ENCODE peak calls at places on chromosomes 12 and 14, in five cellular contexts. One of them, this sample, is unnamed.

GRCh38 chr14:83827383-83827782 is 1702.6 kb upstream of the FLRT2 start:
- DNase-seq in HCT116: no peak
- DNase-seq in ovary: no peak
- DNase-seq in right atrium auricular region: no peak
- DNase-seq in SJSA1: no peak
- DNase-seq in this sample: no peak

GRCh38 chr14:58082011-58082410 is 70.0 kb downstream of the ARMH4 start:
- DNase-seq in HCT116: no peak
- DNase-seq in ovary: no peak
- DNase-seq in right atrium auricular region: no peak
- DNase-seq in SJSA1: no peak
- DNase-seq in this sample: no peak

GRCh38 chr14:79515158-79515557 is 696.1 kb downstream of the DIO2 start:
- DNase-seq in HCT116: no peak
- DNase-seq in ovary: no peak
- DNase-seq in right atrium auricular region: no peak
- DNase-seq in SJSA1: no peak
- DNase-seq in this sample: no peak

GRCh38 chr14:59306775-59307174 is 118.3 kb downstream of the DAAM1 start:
- DNase-seq in HCT116: no peak
- DNase-seq in ovary: no peak
- DNase-seq in right atrium auricular region: no peak
- DNase-seq in SJSA1: peak; percentile 53
- DNase-seq in this sample: no peak

GRCh38 chr14:53551862-53552261 is 398.7 kb upstream of the DDHD1 start:
- DNase-seq in HCT116: no peak
- DNase-seq in ovary: no peak
- DNase-seq in right atrium auricular region: no peak
- DNase-seq in SJSA1: no peak
- DNase-seq in this sample: no peak

GRCh38 chr14:23445773-23446172 is 10.3 kb upstream of the MYH7 start:
- DNase-seq in HCT116: no peak
- DNase-seq in ovary: no peak
- DNase-seq in right atrium auricular region: peak; percentile 43
- DNase-seq in SJSA1: no peak
- DNase-seq in this sample: no peak

GRCh38 chr14:68363841-68364711 is 428.8 kb downstream of the ZFP36L1 start:
- DNase-seq in HCT116: no peak
- DNase-seq in ovary: peak; percentile 44
- DNase-seq in right atrium auricular region: no peak
- DNase-seq in SJSA1: peak; percentile 47
- DNase-seq in this sample: peak; percentile 69

GRCh38 chr12:115763982-115764621 is 513.4 kb downstream of the MED13L start:
- DNase-seq in HCT116: no peak
- DNase-seq in ovary: no peak
- DNase-seq in right atrium auricular region: no peak
- DNase-seq in SJSA1: no peak
- DNase-seq in this sample: no peak

GRCh38 chr12:32437095-32437515 is 37.7 kb downstream of the FGD4 start:
- DNase-seq in HCT116: peak; percentile 32
- DNase-seq in ovary: peak; percentile 13
- DNase-seq in right atrium auricular region: no peak
- DNase-seq in SJSA1: peak; percentile 93
- DNase-seq in this sample: no peak

GRCh38 chr12:104494816-104495158 is 38.0 kb downstream of the CHST11 start:
- DNase-seq in HCT116: no peak
- DNase-seq in ovary: no peak
- DNase-seq in right atrium auricular region: no peak
- DNase-seq in SJSA1: no peak
- DNase-seq in this sample: no peak

GRCh38 chr12:109277899-109278762 is 31.0 kb downstream of the FOXN4 start:
- DNase-seq in HCT116: no peak
- DNase-seq in ovary: no peak
- DNase-seq in right atrium auricular region: no peak
- DNase-seq in SJSA1: no peak
- DNase-seq in this sample: no peak

GRCh38 chr14:79011091-79011919 is 841.1 kb downstream of the NRXN3 start:
- DNase-seq in HCT116: no peak
- DNase-seq in ovary: no peak
- DNase-seq in right atrium auricular region: no peak
- DNase-seq in SJSA1: peak; percentile 82
- DNase-seq in this sample: no peak

GRCh38 chr14:66359500-66359899 is 126.7 kb upstream of the CCDC196 start:
- DNase-seq in HCT116: peak; percentile 64
- DNase-seq in ovary: no peak
- DNase-seq in right atrium auricular region: no peak
- DNase-seq in SJSA1: peak; percentile 16
- DNase-seq in this sample: no peak

GRCh38 chr12:126974779-126975178 is 1292.2 kb upstream of the TMEM132C start:
- DNase-seq in HCT116: no peak
- DNase-seq in ovary: no peak
- DNase-seq in right atrium auricular region: no peak
- DNase-seq in SJSA1: no peak
- DNase-seq in this sample: no peak

GRCh38 chr12:69476276-69477017 is 6.3 kb downstream of the FRS2 start:
- DNase-seq in HCT116: no peak
- DNase-seq in ovary: no peak
- DNase-seq in right atrium auricular region: no peak
- DNase-seq in SJSA1: no peak
- DNase-seq in this sample: no peak

GRCh38 chr14:35374273-35374681 is 30.3 kb downstream of the NFKBIA start:
- DNase-seq in HCT116: peak; percentile 35
- DNase-seq in ovary: no peak
- DNase-seq in right atrium auricular region: peak; percentile 79
- DNase-seq in SJSA1: peak; percentile 39
- DNase-seq in this sample: no peak

GRCh38 chr12:1504304-1505150 is 89.9 kb downstream of the FBXL14 start:
- DNase-seq in HCT116: no peak
- DNase-seq in ovary: no peak
- DNase-seq in right atrium auricular region: no peak
- DNase-seq in SJSA1: no peak
- DNase-seq in this sample: no peak

GRCh38 chr12:31011746-31012567 is 61.7 kb upstream of the DDX11 start:
- DNase-seq in HCT116: no peak
- DNase-seq in ovary: no peak
- DNase-seq in right atrium auricular region: no peak
- DNase-seq in SJSA1: no peak
- DNase-seq in this sample: peak; percentile 26

GRCh38 chr12:24861751-24862575 is 86.9 kb downstream of the BCAT1 start:
- DNase-seq in HCT116: no peak
- DNase-seq in ovary: no peak
- DNase-seq in right atrium auricular region: no peak
- DNase-seq in SJSA1: peak; percentile 34
- DNase-seq in this sample: peak; percentile 55

GRCh38 chr14:24338843-24339242 is 948 bp downstream of the RIPK3 start:
- DNase-seq in HCT116: no peak
- DNase-seq in ovary: no peak
- DNase-seq in right atrium auricular region: no peak
- DNase-seq in SJSA1: no peak
- DNase-seq in this sample: no peak

GRCh38 chr14:83251402-83251801 is 1717.7 kb upstream of the SEL1L start:
- DNase-seq in HCT116: no peak
- DNase-seq in ovary: no peak
- DNase-seq in right atrium auricular region: no peak
- DNase-seq in SJSA1: no peak
- DNase-seq in this sample: no peak

GRCh38 chr14:87097021-87097420 is 896.0 kb downstream of the GALC start:
- DNase-seq in HCT116: no peak
- DNase-seq in ovary: no peak
- DNase-seq in right atrium auricular region: no peak
- DNase-seq in SJSA1: no peak
- DNase-seq in this sample: no peak

GRCh38 chr12:31002999-31003398 is 70.7 kb upstream of the DDX11 start:
- DNase-seq in HCT116: no peak
- DNase-seq in ovary: no peak
- DNase-seq in right atrium auricular region: no peak
- DNase-seq in SJSA1: peak; percentile 53
- DNase-seq in this sample: peak; percentile 15

GRCh38 chr12:100058482-100059029 is 73.8 kb upstream of the ANKS1B start:
- DNase-seq in HCT116: no peak
- DNase-seq in ovary: no peak
- DNase-seq in right atrium auricular region: no peak
- DNase-seq in SJSA1: no peak
- DNase-seq in this sample: no peak

GRCh38 chr12:52975820-52976573 is 27.1 kb downstream of the KRT18 start:
- DNase-seq in HCT116: peak; percentile 73
- DNase-seq in ovary: no peak
- DNase-seq in right atrium auricular region: no peak
- DNase-seq in SJSA1: no peak
- DNase-seq in this sample: peak; percentile 41

GRCh38 chr14:94110552-94111181 is at the start of gene IFI27:
- DNase-seq in HCT116: no peak
- DNase-seq in ovary: peak; percentile 46
- DNase-seq in right atrium auricular region: peak; percentile 87
- DNase-seq in SJSA1: peak; percentile 64
- DNase-seq in this sample: no peak

GRCh38 chr12:112891093-112892024 is 15.4 kb upstream of the OAS1 start:
- DNase-seq in HCT116: no peak
- DNase-seq in ovary: no peak
- DNase-seq in right atrium auricular region: peak; percentile 64
- DNase-seq in SJSA1: no peak
- DNase-seq in this sample: no peak

GRCh38 chr12:50248883-50249282 is 34.4 kb downstream of the LIMA1 start:
- DNase-seq in HCT116: no peak
- DNase-seq in ovary: no peak
- DNase-seq in right atrium auricular region: no peak
- DNase-seq in SJSA1: no peak
- DNase-seq in this sample: no peak

GRCh38 chr12:50249464-50250229 is 33.7 kb downstream of the LIMA1 start:
- DNase-seq in HCT116: no peak
- DNase-seq in ovary: no peak
- DNase-seq in right atrium auricular region: no peak
- DNase-seq in SJSA1: no peak
- DNase-seq in this sample: no peak

GRCh38 chr12:50246159-50246865 is 37.0 kb downstream of the LIMA1 start:
- DNase-seq in HCT116: no peak
- DNase-seq in ovary: no peak
- DNase-seq in right atrium auricular region: no peak
- DNase-seq in SJSA1: no peak
- DNase-seq in this sample: no peak

GRCh38 chr12:50246873-50247612 is 36.3 kb downstream of the LIMA1 start:
- DNase-seq in HCT116: peak; percentile 99
- DNase-seq in ovary: peak; percentile 36
- DNase-seq in right atrium auricular region: peak; percentile 82
- DNase-seq in SJSA1: peak; percentile 97
- DNase-seq in this sample: peak; percentile 74

GRCh38 chr12:50248406-50248805 is 34.9 kb downstream of the LIMA1 start:
- DNase-seq in HCT116: no peak
- DNase-seq in ovary: no peak
- DNase-seq in right atrium auricular region: no peak
- DNase-seq in SJSA1: no peak
- DNase-seq in this sample: no peak
- H3K4me1 ChIP-seq in HCT116: peaks cover 93% of the 10 kb centered on the region
- H3K4me1 ChIP-seq in ovary: peaks cover 2% of the 10 kb centered on the region
- H3K4me1 ChIP-seq in right atrium auricular region: no peaks in the 10 kb centered on the region
- H3K4me1 ChIP-seq in SJSA1: peaks cover 36% of the 10 kb centered on the region
- H3K4me1 ChIP-seq in this sample: peaks cover 15% of the 10 kb centered on the region

DNA sequence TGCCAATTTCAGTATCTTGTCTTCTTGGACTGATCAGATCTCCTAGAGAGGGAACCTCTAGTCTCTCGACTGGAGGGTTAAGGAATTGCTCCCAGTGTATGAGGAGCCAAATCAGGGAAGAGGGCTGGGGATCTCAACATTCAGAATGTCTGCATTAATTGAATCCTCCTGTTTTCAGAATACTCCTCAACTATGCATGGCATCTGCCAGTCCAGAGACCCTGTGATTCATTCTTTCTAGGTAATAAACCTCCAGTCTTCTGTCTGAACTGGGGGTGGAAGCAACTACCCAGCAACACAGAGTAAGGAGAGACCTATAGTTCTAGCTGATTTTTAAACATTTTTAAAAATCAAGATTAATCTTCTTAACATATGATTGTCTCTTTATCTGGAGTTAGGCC is 92.7 kb downstream of the AKAP6 start:
- DNase-seq in HCT116: no peak
- DNase-seq in ovary: no peak
- DNase-seq in right atrium auricular region: no peak
- DNase-seq in SJSA1: no peak
- DNase-seq in this sample: no peak
- H3K4me3 ChIP-seq in HCT116: no peak overlapping the region
- H3K4me3 ChIP-seq in ovary: no peak overlapping the region
- H3K4me3 ChIP-seq in right atrium auricular region: no peak overlapping the region
- H3K4me3 ChIP-seq in SJSA1: no peak overlapping the region
- H3K4me3 ChIP-seq in this sample: no peak overlapping the region

DNA sequence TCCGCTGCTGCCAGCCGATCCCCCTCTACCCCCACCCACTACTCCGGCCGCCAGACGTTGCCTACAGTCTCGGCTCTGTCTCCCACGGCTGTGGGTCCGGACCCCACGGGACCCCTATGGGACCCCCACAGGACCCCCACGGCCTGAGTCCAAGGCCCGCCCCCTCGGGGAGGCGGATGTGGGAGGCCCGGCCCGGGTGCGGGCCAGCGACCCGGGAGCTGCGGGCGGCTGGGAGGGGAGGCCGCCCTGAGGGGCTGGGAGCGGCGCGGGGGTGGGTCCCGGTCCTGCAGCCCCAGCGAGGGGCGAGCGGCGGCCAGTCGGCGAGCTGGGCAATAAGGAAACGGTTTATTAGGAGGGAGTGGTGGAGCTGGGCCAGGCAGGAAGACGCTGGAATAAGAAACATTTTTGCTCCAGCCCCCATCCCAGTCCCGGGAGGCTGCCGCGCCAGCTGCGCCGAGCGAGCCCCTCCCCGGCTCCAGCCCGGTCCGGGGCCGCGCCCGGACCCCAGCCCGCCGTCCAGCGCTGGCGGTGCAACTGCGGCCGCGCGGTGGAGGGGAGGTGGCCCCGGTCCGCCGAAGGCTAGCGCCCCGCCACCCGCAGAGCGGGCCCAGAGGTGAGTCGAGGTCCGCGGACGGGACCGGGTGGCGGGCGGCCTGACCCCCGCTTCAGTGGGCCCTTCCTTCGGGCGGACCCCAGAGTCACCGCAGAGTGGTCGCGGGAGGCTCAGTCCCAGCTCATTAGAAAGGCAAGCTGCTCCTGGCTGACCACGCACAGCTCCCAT is at the start of gene ACVRL1:
- DNase-seq in HCT116: no peak
- DNase-seq in ovary: no peak
- DNase-seq in right atrium auricular region: no peak
- DNase-seq in SJSA1: no peak
- DNase-seq in this sample: no peak
- H3K27ac ChIP-seq in HCT116: no peak within 1 kb of the TSS
- H3K27ac ChIP-seq in ovary: no peak within 1 kb of the TSS
- H3K27ac ChIP-seq in right atrium auricular region: peak within 1 kb of the TSS; percentile 82
- H3K27ac ChIP-seq in SJSA1: no peak within 1 kb of the TSS
- H3K27ac ChIP-seq in this sample: peak within 1 kb of the TSS; percentile 87

GRCh38 chr12:106118278-106118820 is 20.4 kb downstream of the NUAK1 start:
- DNase-seq in HCT116: no peak
- DNase-seq in ovary: no peak
- DNase-seq in right atrium auricular region: no peak
- DNase-seq in SJSA1: no peak
- DNase-seq in this sample: no peak

GRCh38 chr12:106122004-106122403 is 16.8 kb downstream of the NUAK1 start:
- DNase-seq in HCT116: no peak
- DNase-seq in ovary: no peak
- DNase-seq in right atrium auricular region: no peak
- DNase-seq in SJSA1: no peak
- DNase-seq in this sample: no peak

GRCh38 chr12:106120578-106121105 is 18.1 kb downstream of the NUAK1 start:
- DNase-seq in HCT116: no peak
- DNase-seq in ovary: no peak
- DNase-seq in right atrium auricular region: no peak
- DNase-seq in SJSA1: no peak
- DNase-seq in this sample: no peak

GRCh38 chr12:106123110-106123509 is 15.6 kb downstream of the NUAK1 start:
- DNase-seq in HCT116: no peak
- DNase-seq in ovary: no peak
- DNase-seq in right atrium auricular region: no peak
- DNase-seq in SJSA1: no peak
- DNase-seq in this sample: no peak

GRCh38 chr12:106119301-106119700 is 19.5 kb downstream of the NUAK1 start:
- DNase-seq in HCT116: no peak
- DNase-seq in ovary: no peak
- DNase-seq in right atrium auricular region: no peak
- DNase-seq in SJSA1: no peak
- DNase-seq in this sample: no peak
- H3K4me1 ChIP-seq in HCT116: peaks cover 5% of the 10 kb centered on the region
- H3K4me1 ChIP-seq in ovary: peaks cover 9% of the 10 kb centered on the region
- H3K4me1 ChIP-seq in right atrium auricular region: no peaks in the 10 kb centered on the region
- H3K4me1 ChIP-seq in SJSA1: peaks cover 41% of the 10 kb centered on the region
- H3K4me1 ChIP-seq in this sample: peaks cover 5% of the 10 kb centered on the region

This sample was measured in left lung.